ENCODE peak calls at places on chromosomes 11 and 22, in nine cellular contexts. Z is adrenal gland, L is tibial artery, K is mammary epithelial cell, W is HCT116, Q is MM.1S, E is breast epithelium, P is Peyer's patch, V is hepatocyte. T is an unnamed sample.

GRCh38 chr11:10388096-10388495 is 67.0 kb upstream of the AMPD3 start:
- DNase-seq in Z (no peak), L (no peak), K (no peak), W (no peak), Q (no peak), E (no peak), P (no peak), V (peak; percentile 30), T (no peak)

GRCh38 chr22:36197065-36197440 is 4.6 kb downstream of the APOL4 start:
- DNase-seq in Z (no peak), L (peak; percentile 62), K (no peak), W (no peak), Q (peak; percentile 69), E (no peak), P (no peak), V (peak; percentile 95), T (peak; percentile 67)

GRCh38 chr22:37420656-37421467 is 6.4 kb downstream of the ELFN2 start:
- DNase-seq in Z (no peak), L (peak; percentile 77), K (peak; percentile 53), W (no peak), Q (no peak), E (no peak), P (peak; percentile 39), V (no peak), T (no peak)

GRCh38 chr11:40384991-40385390 is 1074.5 kb downstream of the LRRC4C start:
- DNase-seq in Z (no peak), L (no peak), K (no peak), W (no peak), Q (no peak), E (no peak), P (no peak), V (no peak), T (no peak)

GRCh38 chr11:75142714-75143419 is 8.0 kb upstream of the SLCO2B1 start:
- DNase-seq in Z (peak; percentile 72), L (peak; percentile 83), K (peak; percentile 86), W (peak; percentile 84), Q (peak; percentile 87), E (no peak), P (peak; percentile 70), V (peak; percentile 92), T (peak; percentile 74)

GRCh38 chr11:43427971-43428370 is 69.3 kb downstream of the TTC17 start:
- DNase-seq in Z (no peak), L (no peak), K (no peak), W (no peak), Q (no peak), E (no peak), P (no peak), V (no peak), T (no peak)

GRCh38 chr11:76665921-76666351 is 4.6 kb downstream of the LRRC32 start:
- DNase-seq in Z (peak; percentile 15), L (peak; percentile 13), K (no peak), W (no peak), Q (no peak), E (peak; percentile 39), P (peak; percentile 38), V (no peak), T (no peak)

GRCh38 chr22:44937216-44937615 is 72.6 kb downstream of the PHF21B start:
- DNase-seq in Z (no peak), L (no peak), K (no peak), W (no peak), Q (no peak), E (no peak), P (no peak), V (no peak), T (no peak)

GRCh38 chr11:73249304-73249703 is 22.8 kb upstream of the P2RY6 start:
- DNase-seq in Z (no peak), L (no peak), K (peak; percentile 97), W (no peak), Q (peak; percentile 97), E (no peak), P (no peak), V (no peak), T (no peak)

GRCh38 chr11:102142333-102142732 is 32.1 kb downstream of the YAP1 start:
- DNase-seq in Z (no peak), L (no peak), K (no peak), W (no peak), Q (no peak), E (no peak), P (no peak), V (no peak), T (no peak)

GRCh38 chr11:73012121-73012863 is 129.8 kb downstream of the FCHSD2 start:
- DNase-seq in Z (no peak), L (no peak), K (peak; percentile 31), W (no peak), Q (no peak), E (no peak), P (no peak), V (no peak), T (no peak)

GRCh38 chr11:93519179-93519578 is 24.0 kb downstream of the SMCO4 start:
- DNase-seq in Z (no peak), L (no peak), K (no peak), W (no peak), Q (no peak), E (no peak), P (no peak), V (no peak), T (no peak)

GRCh38 chr22:20092477-20092854 is 12.4 kb downstream of the DGCR8 start:
- DNase-seq in Z (no peak), L (no peak), K (no peak), W (no peak), Q (no peak), E (no peak), P (no peak), V (no peak), T (no peak)

GRCh38 chr22:19258371-19258770 is 33.1 kb downstream of the CLTCL1 start:
- DNase-seq in Z (no peak), L (no peak), K (no peak), W (no peak), Q (no peak), E (no peak), P (no peak), V (no peak), T (no peak)

GRCh38 chr11:8330416-8330815 is 66.7 kb upstream of the LMO1 start:
- DNase-seq in Z (no peak), L (no peak), K (no peak), W (no peak), Q (no peak), E (no peak), P (no peak), V (no peak), T (no peak)

GRCh38 chr11:11409224-11409623 is 56.2 kb upstream of the CSNK2A3 start:
- DNase-seq in Z (no peak), L (no peak), K (no peak), W (no peak), Q (no peak), E (no peak), P (no peak), V (no peak), T (no peak)

GRCh38 chr11:67252831-67253239 is 13.4 kb upstream of the GRK2 start:
- DNase-seq in Z (no peak), L (no peak), K (peak; percentile 49), W (no peak), Q (peak; percentile 53), E (no peak), P (no peak), V (no peak), T (no peak)

GRCh38 chr11:93000511-93001476 is 31.3 kb downstream of the MTNR1B start:
- DNase-seq in Z (peak; percentile 41), L (no peak), K (peak; percentile 90), W (peak; percentile 87), Q (no peak), E (no peak), P (no peak), V (no peak), T (no peak)

GRCh38 chr11:19474211-19474610 is 233.5 kb upstream of the E2F8 start:
- DNase-seq in Z (no peak), L (no peak), K (no peak), W (no peak), Q (no peak), E (no peak), P (no peak), V (no peak), T (no peak)

GRCh38 chr11:28860898-28861297 is 752.7 kb downstream of the METTL15 start:
- DNase-seq in Z (no peak), L (no peak), K (peak; percentile 53), W (peak; percentile 13), Q (no peak), E (no peak), P (no peak), V (peak; percentile 39), T (no peak)

GRCh38 chr11:67289226-67289650 is at the start of gene ANKRD13D:
- DNase-seq in Z (no peak), L (no peak), K (peak; percentile 36), W (no peak), Q (no peak), E (no peak), P (peak; percentile 73), V (no peak), T (no peak)

GRCh38 chr22:22201185-22201924 is 43.2 kb upstream of the VPREB1 start:
- DNase-seq in Z (peak; percentile 46), L (no peak), K (no peak), W (no peak), Q (peak; percentile 90), E (peak; percentile 34), P (no peak), V (no peak), T (peak; percentile 16)

GRCh38 chr22:42114721-42115120 is 15.9 kb downstream of the CYP2D6 start:
- DNase-seq in Z (peak; percentile 46), L (no peak), K (no peak), W (peak; percentile 26), Q (no peak), E (no peak), P (no peak), V (peak; percentile 80), T (no peak)
- TF ChIP-seq CTCF in Z (peak; percentile 18), L (no peak), K (no peak), W (peak; percentile 50), Q (peak; percentile 49), E (no peak), P (no peak), V (peak; percentile 59), T (no peak)

GRCh38 chr11:16610213-16610737 is 128.2 kb upstream of the C11orf58 start:
- DNase-seq in Z (no peak), L (no peak), K (no peak), W (no peak), Q (no peak), E (no peak), P (no peak), V (no peak), T (no peak)
- H3K4me1 ChIP-seq in Z (peaks cover 22% of the 10 kb centered on the region), L (no peaks in the 10 kb centered on the region), K (peaks cover 32% of the 10 kb centered on the region), W (peaks cover 16% of the 10 kb centered on the region), Q (peaks cover 4% of the 10 kb centered on the region), E (peaks cover 9% of the 10 kb centered on the region), P (peaks cover 28% of the 10 kb centered on the region), V (peaks cover 22% of the 10 kb centered on the region), T (peaks cover 31% of the 10 kb centered on the region)

GRCh38 chr22:17284917-17285316 is 65.7 kb upstream of the ADA2 start:
- DNase-seq in Z (no peak), L (no peak), K (no peak), W (no peak), Q (no peak), E (no peak), P (no peak), V (no peak), T (no peak)
- H3K4me3 ChIP-seq in Z (no peak overlapping the region), L (no peak overlapping the region), K (no peak overlapping the region), W (no peak overlapping the region), Q (no peak overlapping the region), E (no peak overlapping the region), P (no peak overlapping the region), V (no peak overlapping the region), T (no peak overlapping the region)

DNA sequence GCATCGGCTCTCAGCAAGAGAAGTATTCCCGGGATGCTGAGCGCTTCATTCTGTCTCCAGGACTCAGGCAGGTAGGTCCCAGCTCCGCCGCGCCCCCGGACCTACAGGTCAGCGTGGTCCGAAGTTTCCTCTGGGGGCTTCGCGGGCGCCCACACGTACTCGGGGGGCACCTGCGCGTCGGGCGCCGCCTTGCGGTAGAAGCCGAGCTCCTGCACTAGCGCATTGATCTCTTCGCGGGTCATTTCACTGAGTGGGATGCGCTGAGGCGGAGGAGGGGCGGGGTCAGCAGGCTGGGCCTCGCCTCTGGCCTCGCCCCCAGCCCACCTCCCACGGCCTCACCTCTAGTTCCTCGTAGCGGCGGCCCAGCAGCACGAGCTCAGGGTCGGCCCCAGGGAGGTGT is 2.5 kb downstream of the SELENOM start:
- DNase-seq in Z (no peak), L (peak; percentile 46), K (no peak), W (no peak), Q (no peak), E (no peak), P (peak; percentile 43), V (peak; percentile 56), T (no peak)
- TF ChIP-seq CTCF in Z (no peak), L (peak; percentile 43), K (peak; percentile 20), W (no peak), Q (no peak), E (no peak), P (peak; percentile 25), V (peak; percentile 40), T (no peak)

T was measured in mucosa of descending colon.